ENCODE peak calls at places on chromosomes 13 and 19, in five cellular contexts. C is OCI-LY7, W is hepatocyte, I is thyroid gland, Q is GM23338. Y is an unnamed sample.
A peak's percentile ranks its signal among the peaks of the same experiment; 100 is the strongest.

GRCh38 chr13:32650705-32651311 is 64.6 kb downstream of the PDS5B start:
- DNase-seq in C (peak; percentile 75), W (peak; percentile 67), I (peak; percentile 61), Q (peak; percentile 87), Y (peak; percentile 5)

GRCh38 chr13:27171244-27171829 is at the start of gene USP12:
- DNase-seq in C (peak; percentile 63), W (peak; percentile 81), I (no peak), Q (peak; percentile 73), Y (no peak)

GRCh38 chr19:47049307-47049700 is 880 bp upstream of the TMEM160 start:
- DNase-seq in C (no peak), W (peak; percentile 34), I (peak; percentile 36), Q (peak; percentile 87), Y (no peak)

GRCh38 chr19:18850560-18851375 is 19.0 kb downstream of the UPF1 start:
- DNase-seq in C (no peak), W (no peak), I (no peak), Q (no peak), Y (no peak)

GRCh38 chr19:54473071-54473941 is at the start of gene CDC42EP5:
- DNase-seq in C (no peak), W (peak; percentile 93), I (peak; percentile 32), Q (peak; percentile 46), Y (no peak)

GRCh38 chr13:113796211-113796875 is 37.3 kb downstream of the TMEM255B start:
- DNase-seq in C (no peak), W (no peak), I (no peak), Q (no peak), Y (no peak)

GRCh38 chr13:100547805-100548204 is 40.8 kb downstream of the GGACT start:
- DNase-seq in C (no peak), W (peak; percentile 36), I (peak; percentile 71), Q (no peak), Y (no peak)

GRCh38 chr19:11693505-11694499 is 44.9 kb downstream of the ZNF823 start:
- DNase-seq in C (peak; percentile 14), W (peak; percentile 49), I (no peak), Q (peak; percentile 85), Y (no peak)

GRCh38 chr13:27170221-27170520 is 1.4 kb downstream of the USP12 start:
- DNase-seq in C (peak; percentile 27), W (no peak), I (no peak), Q (no peak), Y (no peak)

GRCh38 chr13:113728571-113729054 is 30.4 kb upstream of the TMEM255B start:
- DNase-seq in C (no peak), W (no peak), I (no peak), Q (no peak), Y (no peak)

GRCh38 chr13:26236306-26236705 is 14.2 kb upstream of the RNF6 start:
- DNase-seq in C (no peak), W (no peak), I (no peak), Q (no peak), Y (no peak)

GRCh38 chr19:418761-419632 is 10.1 kb upstream of the C2CD4C start:
- DNase-seq in C (no peak), W (no peak), I (no peak), Q (no peak), Y (no peak)

GRCh38 chr19:15652559-15653278 is 12.0 kb downstream of the CYP4F3 start:
- DNase-seq in C (no peak), W (no peak), I (no peak), Q (no peak), Y (no peak)

GRCh38 chr13:113207890-113208423 is 512 bp downstream of the PCID2 start:
- DNase-seq in C (no peak), W (peak; percentile 75), I (peak; percentile 41), Q (peak; percentile 70), Y (no peak)

GRCh38 chr13:21949818-21950429 is 279.1 kb downstream of the FGF9 start:
- DNase-seq in C (no peak), W (no peak), I (no peak), Q (no peak), Y (no peak)

GRCh38 chr13:92989301-92989700 is 237.3 kb upstream of the GPC6 start:
- DNase-seq in C (no peak), W (no peak), I (no peak), Q (no peak), Y (no peak)

GRCh38 chr13:30111810-30112209 is 195.5 kb downstream of the KATNAL1 start:
- DNase-seq in C (peak; percentile 38), W (no peak), I (no peak), Q (peak; percentile 54), Y (no peak)

GRCh38 chr13:27132538-27132937 is 39.1 kb downstream of the USP12 start:
- DNase-seq in C (no peak), W (no peak), I (no peak), Q (no peak), Y (no peak)

GRCh38 chr13:76473552-76474134 is 412.6 kb downstream of the KCTD12 start:
- DNase-seq in C (peak; percentile 77), W (peak; percentile 90), I (peak; percentile 79), Q (peak; percentile 88), Y (peak; percentile 54)

GRCh38 chr13:84896128-84896527 is 903.1 kb downstream of the SLITRK6 start:
- DNase-seq in C (peak; percentile 75), W (peak; percentile 58), I (peak; percentile 39), Q (peak; percentile 71), Y (peak; percentile 6)

GRCh38 chr13:98996046-98996445 is 18.2 kb upstream of the DOCK9 start:
- DNase-seq in C (no peak), W (no peak), I (no peak), Q (no peak), Y (no peak)

GRCh38 chr13:75458696-75459422 is 23.1 kb downstream of the TBC1D4 start:
- DNase-seq in C (no peak), W (no peak), I (peak; percentile 74), Q (peak; percentile 40), Y (no peak)

GRCh38 chr19:45469835-45470146 is 2.0 kb downstream of the FOSB start:
- DNase-seq in C (peak; percentile 95), W (no peak), I (peak; percentile 95), Q (peak; percentile 95), Y (no peak)

GRCh38 chr19:13883665-13884064 is 6.7 kb downstream of the NANOS3 start:
- DNase-seq in C (no peak), W (no peak), I (no peak), Q (peak; percentile 77), Y (no peak)
- H3K4me1 ChIP-seq in C (peaks cover 36% of the 10 kb centered on the region), W (peaks cover 19% of the 10 kb centered on the region), I (peaks cover 35% of the 10 kb centered on the region), Q (peaks cover 19% of the 10 kb centered on the region), Y (peaks cover 32% of the 10 kb centered on the region)

GRCh38 chr19:5654931-5655330 is 25.4 kb downstream of the MICOS13 start:
- DNase-seq in C (no peak), W (no peak), I (no peak), Q (no peak), Y (no peak)

GRCh38 chr19:5648464-5648863 is 25.6 kb downstream of the SAFB start:
- DNase-seq in C (no peak), W (no peak), I (no peak), Q (no peak), Y (no peak)

GRCh38 chr19:5652261-5652660 is 28.1 kb downstream of the MICOS13 start:
- DNase-seq in C (no peak), W (no peak), I (no peak), Q (no peak), Y (no peak)

GRCh38 chr19:5655412-5655811 is 24.9 kb downstream of the MICOS13 start:
- DNase-seq in C (no peak), W (no peak), I (no peak), Q (no peak), Y (no peak)

GRCh38 chr19:5651361-5651760 is 28.5 kb downstream of the SAFB start:
- DNase-seq in C (no peak), W (no peak), I (no peak), Q (peak; percentile 17), Y (no peak)
- H3K36me3 ChIP-seq in C (peaks cover 93% of the 10 kb centered on the region), W (peaks cover 7% of the 10 kb centered on the region), I (peaks cover 89% of the 10 kb centered on the region), Q (peaks cover 51% of the 10 kb centered on the region), Y (peaks cover 82% of the 10 kb centered on the region)

DNA sequence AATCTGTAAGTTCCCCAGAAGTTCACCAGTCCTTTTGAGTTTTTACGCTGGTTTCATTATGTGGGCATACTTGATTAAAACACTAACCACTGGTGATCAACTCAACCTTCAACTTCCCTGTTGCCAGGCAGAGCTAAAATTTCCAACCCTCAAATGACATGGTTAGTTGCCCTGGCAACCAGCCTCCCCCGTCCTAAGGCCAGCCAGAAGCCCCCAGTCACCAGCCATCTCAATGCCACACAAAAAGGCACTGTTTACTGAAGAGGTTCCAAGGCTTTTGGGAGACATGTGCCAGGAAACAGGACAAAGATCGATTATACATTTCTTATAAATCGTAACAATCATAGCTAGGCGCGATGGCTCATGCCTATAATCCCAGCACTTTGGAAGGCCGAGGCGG is 1.6 kb downstream of the ZNF649 start:
- DNase-seq in C (no peak), W (no peak), I (no peak), Q (peak; percentile 42), Y (no peak)
- H3K4me3 ChIP-seq in C (no peak overlapping the region), W (peak overlapping the region; percentile 95), I (no peak overlapping the region), Q (peak overlapping the region; percentile 86), Y (no peak overlapping the region)

DNA sequence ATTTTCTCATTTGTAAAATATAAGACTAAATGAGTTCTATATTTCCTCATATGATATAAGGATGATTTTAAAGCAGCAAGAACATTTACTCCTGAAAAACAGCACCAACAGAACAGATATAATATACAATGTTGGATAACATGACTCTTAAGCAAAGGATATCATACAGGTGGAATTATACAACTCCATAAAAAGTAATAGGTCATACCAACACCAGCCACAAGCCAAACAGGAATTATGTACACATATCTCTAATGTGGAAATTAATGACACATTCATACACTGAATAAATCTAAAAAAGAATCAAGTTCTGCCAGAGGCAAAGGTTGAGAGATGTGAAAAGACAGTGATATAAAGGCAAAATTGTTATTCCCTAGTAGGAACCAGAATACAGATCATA is 25.9 kb downstream of the INTS6 start:
- DNase-seq in C (no peak), W (no peak), I (no peak), Q (no peak), Y (no peak)
- H3K4me1 ChIP-seq in C (peaks cover 22% of the 10 kb centered on the region), W (peaks cover 7% of the 10 kb centered on the region), I (peaks cover 26% of the 10 kb centered on the region), Q (peaks cover 66% of the 10 kb centered on the region), Y (peaks cover 19% of the 10 kb centered on the region)

DNA sequence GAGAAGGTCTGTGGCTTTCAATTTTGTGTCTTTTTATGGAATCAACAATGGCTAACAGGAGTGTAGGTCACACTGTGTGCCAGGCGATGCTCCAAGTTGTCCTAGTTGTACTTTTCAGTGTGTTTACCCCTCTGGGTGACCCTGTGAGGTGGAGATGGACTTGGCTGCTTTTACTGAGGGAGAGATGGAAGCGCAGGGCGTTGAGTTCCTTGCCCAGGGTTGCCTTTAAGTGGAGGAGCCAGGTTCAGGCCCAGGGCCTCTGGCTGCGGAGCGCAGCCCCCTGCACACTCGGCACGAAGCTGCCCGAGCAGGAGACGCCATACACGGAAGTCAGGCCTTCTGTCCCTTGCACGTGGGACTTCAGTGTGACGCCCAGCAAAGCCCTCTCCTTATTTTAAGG is 112.8 kb downstream of the RAB20 start:
- DNase-seq in C (no peak), W (no peak), I (no peak), Q (no peak), Y (no peak)
- H3K36me3 ChIP-seq in C (no peaks in the 10 kb centered on the region), W (no peaks in the 10 kb centered on the region), I (peaks cover 25% of the 10 kb centered on the region), Q (peaks cover 5% of the 10 kb centered on the region), Y (no peaks in the 10 kb centered on the region)